ENCODE peak calls at places on chromosomes 11 and 22, in five cellular contexts. N, W, K, X and G are unnamed samples.

GRCh38 chr11:84243629-84244263 is 957.6 kb upstream of the CCDC90B start:
- DNase-seq in N (no peak), W (no peak), K (no peak), X (no peak), G (no peak)

GRCh38 chr11:44701276-44701675 is 25.5 kb upstream of the TSPAN18 start:
- DNase-seq in N (no peak), W (no peak), K (no peak), X (no peak), G (no peak)

GRCh38 chr22:35746946-35747703 is 29.5 kb downstream of the APOL5 start:
- DNase-seq in N (no peak), W (no peak), K (no peak), X (no peak), G (no peak)

GRCh38 chr22:27918351-27919221 is 470 bp downstream of the PITPNB start:
- DNase-seq in N (peak), W (peak), K (no peak), X (peak), G (peak)

GRCh38 chr11:19628018-19628417 is 84.6 kb upstream of the NAV2 start:
- DNase-seq in N (no peak), W (no peak), K (no peak), X (no peak), G (no peak)

GRCh38 chr11:2825886-2826678 is 59.5 kb downstream of the CDKN1C start:
- DNase-seq in N (no peak), W (no peak), K (no peak), X (no peak), G (no peak)

GRCh38 chr22:45757068-45757467 is 85.4 kb downstream of the ATXN10 start:
- DNase-seq in N (no peak), W (no peak), K (no peak), X (no peak), G (no peak)

GRCh38 chr11:30775123-30775522 is 189.0 kb upstream of the MPPED2 start:
- DNase-seq in N (no peak), W (no peak), K (no peak), X (no peak), G (no peak)

GRCh38 chr22:43532301-43533050 is 120.7 kb downstream of the MPPED1 start:
- DNase-seq in N (no peak), W (no peak), K (no peak), X (no peak), G (no peak)

GRCh38 chr11:15123849-15124248 is 9.1 kb downstream of the INSC start:
- DNase-seq in N (no peak), W (no peak), K (no peak), X (no peak), G (no peak)

GRCh38 chr11:64057890-64058289 is 22.2 kb downstream of the FLRT1 start:
- DNase-seq in N (no peak), W (no peak), K (no peak), X (no peak), G (no peak)

GRCh38 chr11:15968461-15969130 is 387.8 kb downstream of the SOX6 start:
- DNase-seq in N (no peak), W (no peak), K (no peak), X (no peak), G (no peak)

GRCh38 chr22:20284471-20285086 is 16.5 kb upstream of the RTN4R start:
- DNase-seq in N (no peak), W (no peak), K (no peak), X (no peak), G (no peak)

GRCh38 chr11:134571301-134571700 is 159.3 kb upstream of the B3GAT1 start:
- DNase-seq in N (no peak), W (no peak), K (no peak), X (no peak), G (no peak)

GRCh38 chr11:83724704-83725114 is 438.5 kb upstream of the CCDC90B start:
- DNase-seq in N (no peak), W (no peak), K (no peak), X (no peak), G (no peak)

GRCh38 chr22:19576460-19577421 is 52.5 kb upstream of the CLDN5 start:
- DNase-seq in N (no peak), W (no peak), K (peak), X (peak), G (no peak)

GRCh38 chr11:1261241-1262071 is 38.6 kb downstream of the MUC5B start:
- DNase-seq in N (no peak), W (no peak), K (no peak), X (no peak), G (no peak)

GRCh38 chr11:7571640-7572000 is 57.8 kb downstream of the PPFIBP2 start:
- DNase-seq in N (no peak), W (peak), K (no peak), X (no peak), G (no peak)

GRCh38 chr11:110433393-110434333 is 3.9 kb downstream of the FDX1 start:
- DNase-seq in N (peak), W (no peak), K (no peak), X (no peak), G (peak)

GRCh38 chr22:30270841-30271240 is 4.2 kb upstream of the OSM start:
- DNase-seq in N (no peak), W (no peak), K (no peak), X (no peak), G (no peak)

GRCh38 chr11:34784318-34784841 is 131.8 kb downstream of the APIP start:
- DNase-seq in N (no peak), W (no peak), K (no peak), X (no peak), G (no peak)

GRCh38 chr11:75583710-75584658 is 21.9 kb downstream of the SERPINH1 start:
- DNase-seq in N (no peak), W (peak), K (no peak), X (no peak), G (no peak)

GRCh38 chr11:65639623-65640482 is 2.0 kb downstream of the SIPA1 start:
- DNase-seq in N (peak), W (no peak), K (no peak), X (peak), G (peak)

GRCh38 chr11:2836335-2837095 is 49.1 kb downstream of the CDKN1C start:
- DNase-seq in N (no peak), W (no peak), K (no peak), X (no peak), G (no peak)

GRCh38 chr11:8596504-8597046 is 2.5 kb upstream of the STK33 start:
- DNase-seq in N (no peak), W (no peak), K (no peak), X (no peak), G (no peak)

GRCh38 chr11:96012086-96012824 is 88.3 kb upstream of the MTMR2 start:
- DNase-seq in N (peak), W (no peak), K (peak), X (peak), G (peak)

GRCh38 chr11:123139206-123139605 is 55.8 kb downstream of the CLMP start:
- DNase-seq in N (no peak), W (no peak), K (no peak), X (no peak), G (no peak)

GRCh38 chr11:43947815-43948214 is 5.4 kb downstream of the C11orf96 start:
- DNase-seq in N (no peak), W (no peak), K (no peak), X (no peak), G (no peak)

GRCh38 chr22:16810188-16810802 is 14.9 kb downstream of the XKR3 start:
- DNase-seq in N (no peak), W (no peak), K (no peak), X (no peak), G (no peak)

GRCh38 chr11:110565690-110566336 is 136.1 kb downstream of the FDX1 start:
- DNase-seq in N (no peak), W (no peak), K (no peak), X (no peak), G (no peak)

GRCh38 chr11:620201-620600 is 4.5 kb upstream of the IRF7 start:
- DNase-seq in N (no peak), W (no peak), K (no peak), X (no peak), G (no peak)

GRCh38 chr11:110335358-110335757 is 38.9 kb upstream of the RDX start:
- DNase-seq in N (no peak), W (no peak), K (no peak), X (no peak), G (no peak)